ENCODE peak calls at places on chromosome 17, in four cellular contexts. One of them, this sample, is unnamed.
A peak's percentile ranks its signal among the peaks of the same experiment; 100 is the strongest.

GRCh38 chr17:42806249-42806648 is 7.6 kb downstream of the CNTD1 start:
- DNase-seq in K562: no peak
- DNase-seq in GM12878: no peak
- DNase-seq in HL-60: no peak
- DNase-seq in this sample: no peak

GRCh38 chr17:31061678-31062077 is 33.1 kb upstream of the NF1 start:
- DNase-seq in GM12878: no peak
- DNase-seq in K562: no peak
- DNase-seq in HL-60: no peak
- DNase-seq in this sample: no peak

GRCh38 chr17:46147167-46147749 is 46.0 kb downstream of the KANSL1 start:
- DNase-seq in GM12878: no peak
- DNase-seq in K562: no peak
- DNase-seq in HL-60: no peak
- DNase-seq in this sample: no peak

GRCh38 chr17:78882546-78883089 is 20.4 kb downstream of the CEP295NL start:
- DNase-seq in GM12878: no peak
- DNase-seq in K562: no peak
- DNase-seq in HL-60: no peak
- DNase-seq in this sample: no peak

GRCh38 chr17:56549501-56549900 is 44.0 kb upstream of the NOG start:
- DNase-seq in K562: no peak
- DNase-seq in HL-60: no peak
- DNase-seq in GM12878: no peak
- DNase-seq in this sample: no peak

GRCh38 chr17:35433075-35433894 is 985 bp upstream of the SLFN12 start:
- DNase-seq in K562: peak; percentile 52
- DNase-seq in GM12878: peak; percentile 40
- DNase-seq in HL-60: peak; percentile 54
- DNase-seq in this sample: peak; percentile 28

GRCh38 chr17:17109896-17110295 is 67.6 kb downstream of the MPRIP start:
- DNase-seq in K562: no peak
- DNase-seq in GM12878: no peak
- DNase-seq in HL-60: no peak
- DNase-seq in this sample: no peak

GRCh38 chr17:80168371-80168770 is 1.5 kb upstream of the CARD14 start:
- DNase-seq in K562: no peak
- DNase-seq in GM12878: no peak
- DNase-seq in HL-60: no peak
- DNase-seq in this sample: no peak

GRCh38 chr17:1574697-1575471 is 12.3 kb upstream of the PITPNA start:
- DNase-seq in GM12878: no peak
- DNase-seq in HL-60: no peak
- DNase-seq in K562: no peak
- DNase-seq in this sample: no peak

GRCh38 chr17:67092291-67092690 is 47.9 kb downstream of the CACNG1 start:
- DNase-seq in HL-60: no peak
- DNase-seq in K562: no peak
- DNase-seq in GM12878: no peak
- DNase-seq in this sample: no peak

GRCh38 chr17:60598001-60598736 is 1.8 kb upstream of the PPM1D start:
- DNase-seq in K562: no peak
- DNase-seq in GM12878: no peak
- DNase-seq in HL-60: peak; percentile 61
- DNase-seq in this sample: no peak

GRCh38 chr17:66647391-66647983 is 187.4 kb upstream of the CACNG5 start:
- DNase-seq in GM12878: no peak
- DNase-seq in K562: no peak
- DNase-seq in HL-60: no peak
- DNase-seq in this sample: no peak

GRCh38 chr17:67801626-67802175 is 23.6 kb upstream of the BPTF start:
- DNase-seq in K562: peak; percentile 49
- DNase-seq in HL-60: no peak
- DNase-seq in GM12878: no peak
- DNase-seq in this sample: no peak

GRCh38 chr17:64295146-64295545 is 32.1 kb upstream of the TEX2 start:
- DNase-seq in GM12878: no peak
- DNase-seq in HL-60: no peak
- DNase-seq in K562: no peak
- DNase-seq in this sample: no peak

GRCh38 chr17:58385359-58385899 is 31.9 kb downstream of the RNF43 start:
- DNase-seq in GM12878: no peak
- DNase-seq in HL-60: no peak
- DNase-seq in K562: no peak
- DNase-seq in this sample: no peak

GRCh38 chr17:63703556-63704258 is 3.8 kb upstream of the LIMD2 start:
- DNase-seq in HL-60: no peak
- DNase-seq in GM12878: no peak
- DNase-seq in K562: no peak
- DNase-seq in this sample: no peak

GRCh38 chr17:80065478-80066170 is 29.2 kb downstream of the CCDC40 start:
- DNase-seq in HL-60: no peak
- DNase-seq in K562: no peak
- DNase-seq in GM12878: no peak
- DNase-seq in this sample: no peak

GRCh38 chr17:59844884-59845594 is 47.7 kb downstream of the TUBD1 start:
- DNase-seq in GM12878: no peak
- DNase-seq in K562: no peak
- DNase-seq in HL-60: no peak
- DNase-seq in this sample: no peak

GRCh38 chr17:2093349-2093748 is 38.4 kb downstream of the HIC1 start:
- DNase-seq in HL-60: no peak
- DNase-seq in GM12878: no peak
- DNase-seq in K562: no peak
- DNase-seq in this sample: no peak

GRCh38 chr17:63946440-63947363 is 14.6 kb upstream of the CD79B start:
- DNase-seq in HL-60: peak; percentile 45
- DNase-seq in K562: peak; percentile 91
- DNase-seq in GM12878: no peak
- DNase-seq in this sample: peak; percentile 95

GRCh38 chr17:7560172-7561027 is 1.3 kb upstream of the SENP3 start:
- DNase-seq in HL-60: no peak
- DNase-seq in K562: peak; percentile 51
- DNase-seq in GM12878: no peak
- DNase-seq in this sample: peak; percentile 61

GRCh38 chr17:47810901-47811635 is 10.5 kb downstream of the OSBPL7 start:
- DNase-seq in HL-60: no peak
- DNase-seq in K562: peak; percentile 26
- DNase-seq in GM12878: no peak
- DNase-seq in this sample: no peak

GRCh38 chr17:18217412-18218015 is 7.9 kb upstream of the LLGL1 start:
- DNase-seq in GM12878: peak; percentile 2
- DNase-seq in K562: peak; percentile 81
- DNase-seq in HL-60: peak; percentile 14
- DNase-seq in this sample: peak; percentile 76

GRCh38 chr17:6070280-6070894 is at the start of gene WSCD1:
- DNase-seq in HL-60: no peak
- DNase-seq in GM12878: no peak
- DNase-seq in K562: no peak
- DNase-seq in this sample: no peak

GRCh38 chr17:42989146-42989545 is 8.8 kb downstream of the RUNDC1 start:
- DNase-seq in GM12878: no peak
- DNase-seq in K562: no peak
- DNase-seq in HL-60: no peak
- DNase-seq in this sample: no peak

GRCh38 chr17:80455328-80455710 is 21.1 kb downstream of the NPTX1 start:
- DNase-seq in HL-60: no peak
- DNase-seq in K562: no peak
- DNase-seq in GM12878: no peak
- DNase-seq in this sample: peak; percentile 79

GRCh38 chr17:37714897-37715296 is 30.0 kb downstream of the HNF1B start:
- DNase-seq in GM12878: no peak
- DNase-seq in K562: no peak
- DNase-seq in HL-60: no peak
- DNase-seq in this sample: no peak
- TF ChIP-seq POLR2AphosphoS5 in GM12878: no peak
- TF ChIP-seq POLR2AphosphoS5 in K562: no peak
- TF ChIP-seq POLR2AphosphoS5 in HL-60: no peak
- TF ChIP-seq POLR2AphosphoS5 in this sample: no peak

GRCh38 chr17:71926746-71927398 is 193.9 kb upstream of the SOX9 start:
- DNase-seq in GM12878: no peak
- DNase-seq in HL-60: no peak
- DNase-seq in K562: no peak
- DNase-seq in this sample: no peak
- TF ChIP-seq SPI1 in GM12878: no peak
- TF ChIP-seq SPI1 in HL-60: no peak
- TF ChIP-seq SPI1 in K562: no peak
- TF ChIP-seq SPI1 in this sample: no peak

GRCh38 chr17:44383861-44384260 is 5.6 kb downstream of the ITGA2B start:
- DNase-seq in GM12878: no peak
- DNase-seq in K562: no peak
- DNase-seq in HL-60: no peak
- DNase-seq in this sample: no peak

GRCh38 chr17:44384281-44384822 is 5.1 kb downstream of the ITGA2B start:
- DNase-seq in GM12878: no peak
- DNase-seq in K562: no peak
- DNase-seq in HL-60: no peak
- DNase-seq in this sample: no peak

GRCh38 chr17:44384823-44385286 is 4.6 kb downstream of the ITGA2B start:
- DNase-seq in K562: no peak
- DNase-seq in GM12878: no peak
- DNase-seq in HL-60: no peak
- DNase-seq in this sample: no peak

GRCh38 chr17:44386182-44386525 is 3.3 kb downstream of the ITGA2B start:
- DNase-seq in K562: no peak
- DNase-seq in HL-60: no peak
- DNase-seq in GM12878: no peak
- DNase-seq in this sample: no peak

DNA sequence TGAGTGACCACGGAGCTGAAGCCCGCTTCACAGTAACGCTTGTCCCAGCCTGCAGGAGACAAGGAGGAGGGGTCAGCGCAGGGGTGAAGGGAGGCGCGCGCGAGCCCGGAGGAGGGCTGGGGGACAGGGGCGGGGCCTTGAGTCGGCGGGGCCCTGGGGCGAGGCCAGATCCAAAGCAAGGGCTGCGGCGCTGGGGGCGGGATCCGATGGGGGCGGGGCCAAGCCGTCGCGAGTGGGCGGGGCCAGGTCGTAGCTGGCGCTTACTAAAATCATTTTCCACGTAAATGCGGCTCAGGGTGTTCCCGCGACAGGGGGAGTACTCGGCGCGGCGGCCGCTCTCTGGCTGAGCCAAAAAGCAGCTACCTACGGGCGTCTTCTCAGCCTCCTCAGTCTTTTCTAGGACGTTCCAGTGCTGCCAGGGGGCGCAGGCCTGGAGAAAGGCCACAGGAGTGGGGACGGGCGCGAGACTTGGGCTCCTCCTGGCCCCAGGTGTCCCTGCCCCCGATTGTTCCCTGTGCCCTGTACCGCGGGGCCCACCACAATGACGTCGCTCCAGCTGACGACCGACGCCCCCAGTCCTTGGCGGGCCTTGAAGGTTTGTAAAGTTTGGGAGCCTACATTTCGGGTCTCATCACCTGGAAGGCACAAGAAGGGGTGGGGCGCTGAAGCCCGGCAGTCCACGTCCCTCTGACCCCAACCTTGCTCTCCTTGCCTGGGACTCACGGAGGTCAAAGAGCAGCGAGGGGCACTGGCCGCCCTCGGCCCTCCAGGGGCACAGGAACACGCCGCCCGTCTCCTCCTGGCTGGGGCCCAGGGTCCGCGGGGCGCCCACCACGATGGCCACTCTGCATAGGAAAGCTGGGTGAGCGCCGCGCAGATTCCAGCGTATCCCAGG is 3.9 kb downstream of the ITGA2B start:
- DNase-seq in GM12878: no peak
- DNase-seq in K562: peak; percentile 99
- DNase-seq in HL-60: peak; percentile 58
- DNase-seq in this sample: peak; percentile 92
- TF ChIP-seq POLR2AphosphoS5 in GM12878: no peak
- TF ChIP-seq POLR2AphosphoS5 in K562: peak; percentile 63
- TF ChIP-seq POLR2AphosphoS5 in HL-60: no peak
- TF ChIP-seq POLR2AphosphoS5 in this sample: no peak

GRCh38 chr17:3740611-3741073 is 16.9 kb downstream of the HASPIN start:
- DNase-seq in GM12878: no peak
- DNase-seq in K562: no peak
- DNase-seq in HL-60: peak; percentile 46
- DNase-seq in this sample: no peak
- TF ChIP-seq SPI1 in GM12878: peak; percentile 36
- TF ChIP-seq SPI1 in K562: no peak
- TF ChIP-seq SPI1 in HL-60: peak; percentile 27
- TF ChIP-seq SPI1 in this sample: peak; percentile 6

DNA sequence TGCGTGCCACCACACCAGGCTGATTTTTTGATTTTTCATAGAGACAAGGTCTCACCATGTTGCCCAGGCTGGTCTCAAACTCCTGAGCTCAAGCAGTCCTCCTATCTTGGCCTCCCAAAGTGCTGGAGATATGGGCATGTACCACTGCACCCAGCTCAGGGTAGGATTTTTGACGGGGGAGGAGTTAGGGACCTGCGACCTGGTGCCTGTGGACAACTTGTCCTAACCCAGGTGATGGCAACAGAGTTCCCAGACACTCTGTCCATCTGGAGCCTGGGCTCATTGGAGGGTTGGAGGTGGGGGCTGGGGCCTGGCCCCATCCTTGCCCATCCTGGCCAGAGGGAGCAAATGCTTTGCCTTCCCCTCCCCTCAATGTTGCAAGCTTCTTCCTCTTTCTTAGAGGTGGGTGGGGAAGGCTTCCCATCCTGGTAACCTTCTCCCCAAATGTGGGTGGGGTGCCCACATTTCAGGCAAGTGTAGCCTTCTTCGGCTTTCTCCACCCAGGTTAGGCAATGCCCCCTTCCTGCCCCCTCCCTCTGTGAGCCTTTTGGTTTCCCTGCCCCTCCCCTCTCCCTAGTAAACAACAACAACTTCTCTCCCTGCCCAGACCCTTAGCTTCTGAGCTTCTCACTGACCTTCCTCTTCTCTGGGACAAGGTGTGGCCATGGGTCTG is 24.9 kb downstream of the RARA start:
- DNase-seq in HL-60: peak; percentile 97
- DNase-seq in GM12878: no peak
- DNase-seq in K562: no peak
- DNase-seq in this sample: no peak
- TF ChIP-seq POLR2AphosphoS5 in HL-60: peak; percentile 59
- TF ChIP-seq POLR2AphosphoS5 in GM12878: no peak
- TF ChIP-seq POLR2AphosphoS5 in K562: no peak
- TF ChIP-seq POLR2AphosphoS5 in this sample: no peak

This sample was measured in GM12891.